ENCODE peak calls at places on chromosomes 3 and 15, in eight cellular contexts. P is CD8-positive, alpha-beta memory T cell; V is GM10248; R is bronchial epithelial cell; W is EL; D is CD4-positive, alpha-beta T cell; T is SK-N-SH; C is activated CD4-positive, alpha-beta T cell treated with anti-CD3 and anti-CD28 coated beads for 36 hours. E is an unnamed sample.

GRCh38 chr15:92840149-92840548 is 60.0 kb upstream of the CHD2 start:
- DNase-seq in C (no peak), P (no peak), V (no peak), R (peak), T (no peak), D (no peak), W (no peak), E (no peak)

GRCh38 chr15:58269455-58270414 is 131.6 kb downstream of the AQP9 start:
- DNase-seq in R (peak), D (no peak), P (peak), V (peak), T (peak), C (peak), W (peak), E (peak)

GRCh38 chr3:101926594-101927105 is 77.3 kb downstream of the NFKBIZ start:
- DNase-seq in D (no peak), T (no peak), V (no peak), R (peak), P (no peak), W (peak), C (no peak), E (peak)

GRCh38 chr3:195005251-195005620 is 265.7 kb downstream of the XXYLT1 start:
- DNase-seq in P (no peak), D (no peak), R (no peak), T (no peak), W (no peak), V (no peak), C (no peak), E (no peak)

GRCh38 chr3:155556531-155556930 is 188.3 kb downstream of the PLCH1 start:
- DNase-seq in D (no peak), V (no peak), P (no peak), R (no peak), W (no peak), T (no peak), C (no peak), E (no peak)

GRCh38 chr3:72177075-72178050 is 392.4 kb upstream of the PROK2 start:
- DNase-seq in W (peak), P (no peak), D (no peak), C (peak), R (peak), T (no peak), V (peak), E (no peak)

GRCh38 chr15:65101418-65101890 is 13.5 kb downstream of the UBAP1L start:
- DNase-seq in C (peak), D (peak), V (peak), R (peak), W (peak), P (peak), T (peak), E (no peak)

GRCh38 chr15:31081568-31082250 is 19.8 kb downstream of the TRPM1 start:
- DNase-seq in D (no peak), C (no peak), R (peak), T (no peak), P (no peak), V (no peak), W (no peak), E (no peak)

GRCh38 chr3:133054572-133054971 is 16.4 kb downstream of the TMEM108 start:
- DNase-seq in V (no peak), T (no peak), R (no peak), P (no peak), D (no peak), C (no peak), W (no peak), E (no peak)

GRCh38 chr15:64912379-64912778 is 677 bp downstream of the ANKDD1A start:
- DNase-seq in R (no peak), D (no peak), W (no peak), P (no peak), T (peak), C (no peak), V (no peak), E (no peak)

GRCh38 chr3:22475665-22476064 is 724.7 kb upstream of the ZNF385D start:
- DNase-seq in D (no peak), P (no peak), C (no peak), T (no peak), R (no peak), W (no peak), V (no peak), E (no peak)

GRCh38 chr3:134333522-134334181 is 40.6 kb downstream of the AMOTL2 start:
- DNase-seq in W (peak), D (no peak), C (no peak), T (no peak), R (no peak), P (no peak), V (no peak), E (peak)

GRCh38 chr3:84983490-84983889 is 24.7 kb downstream of the CADM2 start:
- DNase-seq in P (no peak), R (no peak), C (no peak), W (no peak), D (no peak), V (no peak), T (no peak), E (no peak)

GRCh38 chr15:39079296-39079834 is 501.5 kb upstream of the THBS1 start:
- DNase-seq in V (no peak), D (no peak), R (peak), W (peak), P (no peak), T (no peak), C (no peak), E (no peak)

GRCh38 chr3:179526989-179527391 is 35.7 kb upstream of the ACTL6A start:
- DNase-seq in W (peak), D (no peak), T (peak), P (no peak), V (no peak), R (peak), C (no peak), E (no peak)

GRCh38 chr3:174784206-174784934 is 74.8 kb upstream of the NAALADL2 start:
- DNase-seq in W (peak), T (no peak), P (no peak), R (peak), D (no peak), C (no peak), V (no peak), E (no peak)

GRCh38 chr3:136546718-136547117 is 205.5 kb downstream of the STAG1 start:
- DNase-seq in V (no peak), D (no peak), R (peak), T (no peak), P (no peak), W (peak), C (no peak), E (no peak)

GRCh38 chr3:52347716-52348635 is 31.9 kb downstream of the DNAH1 start:
- DNase-seq in R (no peak), C (no peak), T (no peak), W (no peak), V (no peak), P (no peak), D (no peak), E (no peak)

GRCh38 chr15:69757186-69757585 is 304.6 kb downstream of the RPLP1 start:
- DNase-seq in V (no peak), T (no peak), P (no peak), W (no peak), C (peak), D (no peak), R (peak), E (no peak)

GRCh38 chr3:117955196-117955595 is 1079.5 kb downstream of the IGSF11 start:
- DNase-seq in T (no peak), R (no peak), C (no peak), P (no peak), W (peak), D (no peak), V (no peak), E (peak)

GRCh38 chr15:100249096-100249815 is 92.5 kb downstream of the ADAMTS17 start:
- DNase-seq in P (no peak), C (no peak), T (no peak), D (no peak), V (no peak), W (no peak), R (no peak), E (no peak)

GRCh38 chr3:188900421-188900941 is 271.3 kb upstream of the TPRG1 start:
- DNase-seq in V (no peak), W (peak), R (peak), T (no peak), P (no peak), D (no peak), C (no peak), E (no peak)

GRCh38 chr3:98612996-98613517 is 19.6 kb upstream of the CPOX start:
- DNase-seq in R (no peak), P (no peak), C (no peak), W (no peak), D (no peak), V (no peak), T (no peak), E (no peak)

GRCh38 chr15:97235285-97235985 is 725.1 kb upstream of the ARRDC4 start:
- DNase-seq in P (peak), D (peak), T (peak), R (peak), W (peak), C (peak), V (no peak), E (peak)

GRCh38 chr3:171878441-171879225 is 35.5 kb downstream of the TMEM212 start:
- DNase-seq in V (no peak), R (no peak), W (peak), C (no peak), T (no peak), P (no peak), D (no peak), E (no peak)

GRCh38 chr15:95826831-95827230 is 503.7 kb upstream of the NR2F2 start:
- DNase-seq in P (no peak), W (no peak), T (no peak), V (no peak), C (peak), R (peak), D (no peak), E (no peak)